ENCODE peak calls at places on chromosomes 16 and 17, in eight cellular contexts. One of them, this sample, is unnamed. For H3K4me1, the result is how much of the 10 kb centered on the place peaks cover.

GRCh38 chr17:31295489-31295871 is 1.6 kb downstream of the OMG start:
- DNase-seq in cardiac muscle cell: no peak
- DNase-seq in CD4-positive, CD25-positive, alpha-beta regulatory T cell: no peak
- DNase-seq in endothelial cell of umbilical vein: no peak
- DNase-seq in adrenal gland: no peak
- DNase-seq in right cardiac atrium: no peak
- DNase-seq in upper lobe of right lung: no peak
- DNase-seq in iPS DF 6.9: no peak
- DNase-seq in this sample: no peak

GRCh38 chr16:68995011-68995504 is 110.4 kb upstream of the HAS3 start:
- DNase-seq in cardiac muscle cell: peak
- DNase-seq in CD4-positive, CD25-positive, alpha-beta regulatory T cell: no peak
- DNase-seq in endothelial cell of umbilical vein: peak
- DNase-seq in adrenal gland: no peak
- DNase-seq in right cardiac atrium: no peak
- DNase-seq in upper lobe of right lung: no peak
- DNase-seq in iPS DF 6.9: peak
- DNase-seq in this sample: no peak

GRCh38 chr17:3692346-3692745 is 3.6 kb downstream of the P2RX5 start:
- DNase-seq in cardiac muscle cell: no peak
- DNase-seq in CD4-positive, CD25-positive, alpha-beta regulatory T cell: no peak
- DNase-seq in endothelial cell of umbilical vein: no peak
- DNase-seq in adrenal gland: no peak
- DNase-seq in right cardiac atrium: no peak
- DNase-seq in upper lobe of right lung: no peak
- DNase-seq in iPS DF 6.9: no peak
- DNase-seq in this sample: no peak

GRCh38 chr17:73359255-73359816 is 47.5 kb upstream of the CDC42EP4 start:
- DNase-seq in cardiac muscle cell: no peak
- DNase-seq in CD4-positive, CD25-positive, alpha-beta regulatory T cell: no peak
- DNase-seq in endothelial cell of umbilical vein: no peak
- DNase-seq in adrenal gland: no peak
- DNase-seq in right cardiac atrium: peak
- DNase-seq in upper lobe of right lung: no peak
- DNase-seq in iPS DF 6.9: no peak
- DNase-seq in this sample: no peak

GRCh38 chr16:4309833-4310266 is 6.0 kb upstream of the GLIS2 start:
- DNase-seq in cardiac muscle cell: peak
- DNase-seq in CD4-positive, CD25-positive, alpha-beta regulatory T cell: peak
- DNase-seq in endothelial cell of umbilical vein: peak
- DNase-seq in adrenal gland: peak
- DNase-seq in right cardiac atrium: peak
- DNase-seq in upper lobe of right lung: peak
- DNase-seq in iPS DF 6.9: peak
- DNase-seq in this sample: no peak

GRCh38 chr17:74522381-74523090 is 8.7 kb downstream of the CD300LB start:
- DNase-seq in cardiac muscle cell: no peak
- DNase-seq in CD4-positive, CD25-positive, alpha-beta regulatory T cell: no peak
- DNase-seq in endothelial cell of umbilical vein: no peak
- DNase-seq in adrenal gland: no peak
- DNase-seq in right cardiac atrium: no peak
- DNase-seq in upper lobe of right lung: no peak
- DNase-seq in iPS DF 6.9: no peak
- DNase-seq in this sample: no peak

GRCh38 chr16:526181-527014 is 1.1 kb upstream of the CAPN15 start:
- DNase-seq in cardiac muscle cell: peak
- DNase-seq in CD4-positive, CD25-positive, alpha-beta regulatory T cell: peak
- DNase-seq in endothelial cell of umbilical vein: no peak
- DNase-seq in adrenal gland: peak
- DNase-seq in right cardiac atrium: peak
- DNase-seq in upper lobe of right lung: peak
- DNase-seq in iPS DF 6.9: no peak
- DNase-seq in this sample: no peak

GRCh38 chr17:80763293-80763867 is 218.7 kb downstream of the RPTOR start:
- DNase-seq in cardiac muscle cell: no peak
- DNase-seq in CD4-positive, CD25-positive, alpha-beta regulatory T cell: no peak
- DNase-seq in endothelial cell of umbilical vein: no peak
- DNase-seq in adrenal gland: no peak
- DNase-seq in right cardiac atrium: no peak
- DNase-seq in upper lobe of right lung: no peak
- DNase-seq in iPS DF 6.9: no peak
- DNase-seq in this sample: no peak

GRCh38 chr17:62303476-62303875 is 76.9 kb upstream of the EFCAB3 start:
- DNase-seq in cardiac muscle cell: no peak
- DNase-seq in CD4-positive, CD25-positive, alpha-beta regulatory T cell: no peak
- DNase-seq in endothelial cell of umbilical vein: no peak
- DNase-seq in adrenal gland: no peak
- DNase-seq in right cardiac atrium: no peak
- DNase-seq in upper lobe of right lung: no peak
- DNase-seq in iPS DF 6.9: no peak
- DNase-seq in this sample: no peak

GRCh38 chr16:2026461-2027023 is at the start of gene NHERF2:
- DNase-seq in cardiac muscle cell: peak
- DNase-seq in CD4-positive, CD25-positive, alpha-beta regulatory T cell: no peak
- DNase-seq in endothelial cell of umbilical vein: no peak
- DNase-seq in adrenal gland: peak
- DNase-seq in right cardiac atrium: peak
- DNase-seq in upper lobe of right lung: peak
- DNase-seq in iPS DF 6.9: no peak
- DNase-seq in this sample: peak

GRCh38 chr17:43855061-43855460 is 8.1 kb downstream of the CD300LG start:
- DNase-seq in cardiac muscle cell: no peak
- DNase-seq in CD4-positive, CD25-positive, alpha-beta regulatory T cell: no peak
- DNase-seq in endothelial cell of umbilical vein: no peak
- DNase-seq in adrenal gland: no peak
- DNase-seq in right cardiac atrium: no peak
- DNase-seq in upper lobe of right lung: peak
- DNase-seq in iPS DF 6.9: no peak
- DNase-seq in this sample: no peak

GRCh38 chr16:71635632-71636031 is 9.6 kb downstream of the MARVELD3 start:
- DNase-seq in cardiac muscle cell: no peak
- DNase-seq in CD4-positive, CD25-positive, alpha-beta regulatory T cell: no peak
- DNase-seq in endothelial cell of umbilical vein: no peak
- DNase-seq in adrenal gland: no peak
- DNase-seq in right cardiac atrium: no peak
- DNase-seq in upper lobe of right lung: no peak
- DNase-seq in iPS DF 6.9: no peak
- DNase-seq in this sample: no peak

GRCh38 chr17:80640379-80641071 is 95.9 kb downstream of the RPTOR start:
- DNase-seq in cardiac muscle cell: no peak
- DNase-seq in CD4-positive, CD25-positive, alpha-beta regulatory T cell: no peak
- DNase-seq in endothelial cell of umbilical vein: no peak
- DNase-seq in adrenal gland: no peak
- DNase-seq in right cardiac atrium: no peak
- DNase-seq in upper lobe of right lung: no peak
- DNase-seq in iPS DF 6.9: no peak
- DNase-seq in this sample: no peak

GRCh38 chr17:9705745-9706144 is 60.4 kb downstream of the USP43 start:
- DNase-seq in cardiac muscle cell: no peak
- DNase-seq in CD4-positive, CD25-positive, alpha-beta regulatory T cell: no peak
- DNase-seq in endothelial cell of umbilical vein: no peak
- DNase-seq in adrenal gland: no peak
- DNase-seq in right cardiac atrium: no peak
- DNase-seq in upper lobe of right lung: no peak
- DNase-seq in iPS DF 6.9: no peak
- DNase-seq in this sample: no peak

GRCh38 chr16:57632568-57632967 is 4.1 kb downstream of the ADGRG1 start:
- DNase-seq in cardiac muscle cell: peak
- DNase-seq in CD4-positive, CD25-positive, alpha-beta regulatory T cell: no peak
- DNase-seq in endothelial cell of umbilical vein: no peak
- DNase-seq in adrenal gland: peak
- DNase-seq in right cardiac atrium: peak
- DNase-seq in upper lobe of right lung: no peak
- DNase-seq in iPS DF 6.9: no peak
- DNase-seq in this sample: no peak

DNA sequence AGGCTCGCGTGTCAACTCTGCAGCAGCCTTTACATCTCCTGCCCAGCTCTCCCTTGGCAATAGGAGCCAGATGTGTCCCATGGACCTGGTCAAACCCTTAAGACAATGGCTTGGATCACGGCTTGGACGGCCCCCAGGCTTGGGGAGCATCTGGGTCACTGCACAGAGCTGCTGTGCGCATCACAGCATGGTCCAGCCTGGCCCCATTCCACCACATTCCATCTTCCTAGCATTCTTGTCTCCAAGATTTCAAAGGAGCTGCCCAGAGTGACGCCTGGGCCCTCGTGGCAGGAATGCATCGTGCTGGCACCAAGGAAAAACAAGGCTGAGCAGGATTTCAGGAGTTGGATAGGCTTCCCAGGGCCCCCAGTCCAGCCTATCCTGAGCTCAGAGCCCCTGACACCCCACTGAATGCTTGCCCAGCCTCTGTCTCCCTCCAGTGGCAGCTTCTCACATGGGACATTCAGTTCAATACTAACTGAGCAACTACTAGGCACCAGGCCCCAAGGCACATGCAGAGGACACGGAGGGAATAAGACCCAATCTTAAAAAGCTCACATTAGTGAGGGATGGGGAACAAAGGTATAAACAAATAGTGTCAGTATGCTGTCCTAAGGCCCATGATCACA is 34.3 kb downstream of the TK2 start:
- DNase-seq in cardiac muscle cell: peak
- DNase-seq in CD4-positive, CD25-positive, alpha-beta regulatory T cell: no peak
- DNase-seq in endothelial cell of umbilical vein: peak
- DNase-seq in adrenal gland: no peak
- DNase-seq in right cardiac atrium: no peak
- DNase-seq in upper lobe of right lung: no peak
- DNase-seq in iPS DF 6.9: no peak
- DNase-seq in this sample: peak
- H3K4me1 ChIP-seq in cardiac muscle cell: under half
- H3K4me1 ChIP-seq in CD4-positive, CD25-positive, alpha-beta regulatory T cell: under half
- H3K4me1 ChIP-seq in endothelial cell of umbilical vein: half or more
- H3K4me1 ChIP-seq in adrenal gland: half or more
- H3K4me1 ChIP-seq in right cardiac atrium: under half
- H3K4me1 ChIP-seq in upper lobe of right lung: half or more
- H3K4me1 ChIP-seq in iPS DF 6.9: under half
- H3K4me1 ChIP-seq in this sample: under half

DNA sequence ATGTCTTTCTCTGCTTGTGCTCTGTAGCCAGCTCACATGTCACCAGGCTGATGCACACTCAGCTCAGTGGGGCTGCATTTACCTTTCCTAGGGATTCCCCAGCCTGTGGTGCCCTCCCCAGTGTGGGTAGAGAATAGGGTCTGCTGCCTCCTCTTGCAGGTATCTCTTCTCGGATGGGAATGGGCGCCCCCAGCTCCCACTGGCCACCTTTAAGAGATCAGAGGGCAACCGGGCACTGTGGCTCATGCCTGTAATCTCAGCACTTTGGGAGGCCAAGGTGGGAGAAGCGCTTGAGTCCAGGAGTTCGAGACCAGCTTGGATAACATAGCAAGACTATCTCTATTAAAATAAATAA is 3.3 kb downstream of the XYLT2 start:
- DNase-seq in cardiac muscle cell: no peak
- DNase-seq in CD4-positive, CD25-positive, alpha-beta regulatory T cell: no peak
- DNase-seq in endothelial cell of umbilical vein: no peak
- DNase-seq in adrenal gland: no peak
- DNase-seq in right cardiac atrium: no peak
- DNase-seq in upper lobe of right lung: no peak
- DNase-seq in iPS DF 6.9: no peak
- DNase-seq in this sample: no peak
- H3K4me1 ChIP-seq in cardiac muscle cell: under half
- H3K4me1 ChIP-seq in CD4-positive, CD25-positive, alpha-beta regulatory T cell: under half
- H3K4me1 ChIP-seq in endothelial cell of umbilical vein: under half
- H3K4me1 ChIP-seq in adrenal gland: under half
- H3K4me1 ChIP-seq in right cardiac atrium: under half
- H3K4me1 ChIP-seq in upper lobe of right lung: under half
- H3K4me1 ChIP-seq in iPS DF 6.9: under half
- H3K4me1 ChIP-seq in this sample: under half

DNA sequence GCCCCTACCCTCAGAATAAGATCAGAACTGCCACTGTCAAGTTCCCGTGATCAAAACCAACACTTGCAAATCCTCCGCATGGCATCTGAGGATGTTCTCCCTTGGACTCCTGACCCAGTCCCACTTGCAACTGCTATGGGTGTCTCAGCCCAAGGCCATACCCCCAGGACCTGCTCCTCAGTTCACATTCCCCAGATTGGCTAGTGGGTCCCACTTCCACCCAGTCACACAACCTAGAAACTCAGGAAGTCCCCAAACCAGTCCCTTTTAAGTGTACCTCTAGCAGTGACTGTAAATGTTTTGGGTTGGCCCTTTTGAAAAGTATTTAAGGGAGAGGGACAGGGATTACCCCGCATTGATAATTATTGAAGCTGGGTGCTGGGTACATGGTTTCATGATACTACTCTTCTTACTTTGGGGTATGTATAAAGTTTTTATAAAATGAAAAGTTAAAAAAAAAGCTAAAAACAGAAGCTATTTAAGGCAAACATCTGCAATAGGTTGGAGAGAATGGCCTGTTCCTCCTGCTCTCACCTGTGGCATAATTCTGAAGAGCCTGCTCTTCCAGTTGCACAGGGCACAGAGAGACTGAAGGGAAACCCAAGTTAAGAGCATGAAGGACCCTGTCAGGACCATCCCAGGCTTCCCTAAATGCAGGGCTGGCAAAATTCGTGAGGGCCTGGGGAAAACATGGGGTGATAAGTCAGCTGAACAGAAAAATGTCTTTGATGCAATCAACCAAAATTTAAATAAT is 42.5 kb downstream of the ERN1 start:
- DNase-seq in cardiac muscle cell: no peak
- DNase-seq in CD4-positive, CD25-positive, alpha-beta regulatory T cell: no peak
- DNase-seq in endothelial cell of umbilical vein: no peak
- DNase-seq in adrenal gland: no peak
- DNase-seq in right cardiac atrium: no peak
- DNase-seq in upper lobe of right lung: no peak
- DNase-seq in iPS DF 6.9: no peak
- DNase-seq in this sample: no peak
- H3K4me1 ChIP-seq in cardiac muscle cell: under half
- H3K4me1 ChIP-seq in CD4-positive, CD25-positive, alpha-beta regulatory T cell: under half
- H3K4me1 ChIP-seq in endothelial cell of umbilical vein: under half
- H3K4me1 ChIP-seq in adrenal gland: half or more
- H3K4me1 ChIP-seq in right cardiac atrium: under half
- H3K4me1 ChIP-seq in upper lobe of right lung: half or more
- H3K4me1 ChIP-seq in iPS DF 6.9: under half
- H3K4me1 ChIP-seq in this sample: under half

GRCh38 chr17:8380049-8380448 is 2.9 kb downstream of the RPL26 start:
- DNase-seq in cardiac muscle cell: no peak
- DNase-seq in CD4-positive, CD25-positive, alpha-beta regulatory T cell: no peak
- DNase-seq in endothelial cell of umbilical vein: no peak
- DNase-seq in adrenal gland: no peak
- DNase-seq in right cardiac atrium: no peak
- DNase-seq in upper lobe of right lung: no peak
- DNase-seq in iPS DF 6.9: no peak
- DNase-seq in this sample: no peak
- H3K4me1 ChIP-seq in cardiac muscle cell: under half
- H3K4me1 ChIP-seq in CD4-positive, CD25-positive, alpha-beta regulatory T cell: half or more
- H3K4me1 ChIP-seq in endothelial cell of umbilical vein: under half
- H3K4me1 ChIP-seq in adrenal gland: half or more
- H3K4me1 ChIP-seq in right cardiac atrium: under half
- H3K4me1 ChIP-seq in upper lobe of right lung: under half
- H3K4me1 ChIP-seq in iPS DF 6.9: under half
- H3K4me1 ChIP-seq in this sample: under half

This sample was measured in uterus.